ENCODE peak calls at places on chromosomes 13 and 19, in six cellular contexts. One of them, this sample, is unnamed.
A peak's percentile ranks its signal among the peaks of the same experiment; 100 is the strongest.

GRCh38 chr13:84126671-84127171 is 244.4 kb upstream of the SLITRK1 start:
- DNase-seq in uterus: no peak
- DNase-seq in transverse colon: no peak
- DNase-seq in neural progenitor cell: no peak
- DNase-seq in pancreas: peak; percentile 5
- DNase-seq in fibroblast of lung: peak; percentile 21
- DNase-seq in this sample: peak; percentile 51

GRCh38 chr13:80458546-80458945 is 117.6 kb upstream of the SPRY2 start:
- DNase-seq in uterus: no peak
- DNase-seq in transverse colon: no peak
- DNase-seq in neural progenitor cell: no peak
- DNase-seq in pancreas: no peak
- DNase-seq in fibroblast of lung: no peak
- DNase-seq in this sample: no peak

GRCh38 chr19:32404939-32405430 is 585 bp upstream of the DPY19L3 start:
- DNase-seq in uterus: peak; percentile 56
- DNase-seq in transverse colon: peak; percentile 57
- DNase-seq in neural progenitor cell: peak; percentile 84
- DNase-seq in pancreas: peak; percentile 74
- DNase-seq in fibroblast of lung: peak; percentile 41
- DNase-seq in this sample: peak; percentile 61

GRCh38 chr13:98942997-98943396 is 34.9 kb downstream of the DOCK9 start:
- DNase-seq in uterus: no peak
- DNase-seq in transverse colon: no peak
- DNase-seq in neural progenitor cell: no peak
- DNase-seq in pancreas: no peak
- DNase-seq in fibroblast of lung: no peak
- DNase-seq in this sample: no peak

GRCh38 chr13:24223341-24224231 is 63.1 kb downstream of the SPATA13 start:
- DNase-seq in uterus: no peak
- DNase-seq in transverse colon: no peak
- DNase-seq in neural progenitor cell: no peak
- DNase-seq in pancreas: no peak
- DNase-seq in fibroblast of lung: no peak
- DNase-seq in this sample: no peak

GRCh38 chr19:18317998-18318800 is 4.7 kb downstream of the LSM4 start:
- DNase-seq in uterus: no peak
- DNase-seq in transverse colon: peak; percentile 49
- DNase-seq in neural progenitor cell: no peak
- DNase-seq in pancreas: no peak
- DNase-seq in fibroblast of lung: no peak
- DNase-seq in this sample: no peak

GRCh38 chr19:35408284-35409171 is 37.7 kb downstream of the GPR42 start:
- DNase-seq in uterus: no peak
- DNase-seq in transverse colon: no peak
- DNase-seq in neural progenitor cell: no peak
- DNase-seq in pancreas: no peak
- DNase-seq in fibroblast of lung: no peak
- DNase-seq in this sample: no peak

GRCh38 chr13:75437582-75438318 is 44.2 kb downstream of the TBC1D4 start:
- DNase-seq in uterus: no peak
- DNase-seq in transverse colon: no peak
- DNase-seq in neural progenitor cell: peak; percentile 18
- DNase-seq in pancreas: no peak
- DNase-seq in fibroblast of lung: peak; percentile 57
- DNase-seq in this sample: peak; percentile 71

GRCh38 chr13:23674795-23675640 is 104.8 kb downstream of the TNFRSF19 start:
- DNase-seq in uterus: no peak
- DNase-seq in transverse colon: no peak
- DNase-seq in neural progenitor cell: no peak
- DNase-seq in pancreas: no peak
- DNase-seq in fibroblast of lung: peak; percentile 90
- DNase-seq in this sample: no peak

GRCh38 chr13:39062004-39062403 is 23.7 kb downstream of the NHLRC3 start:
- DNase-seq in uterus: no peak
- DNase-seq in transverse colon: no peak
- DNase-seq in neural progenitor cell: no peak
- DNase-seq in pancreas: no peak
- DNase-seq in fibroblast of lung: no peak
- DNase-seq in this sample: no peak

GRCh38 chr13:48304132-48304876 is 753 bp downstream of the RB1 start:
- DNase-seq in uterus: no peak
- DNase-seq in transverse colon: peak; percentile 57
- DNase-seq in neural progenitor cell: peak; percentile 59
- DNase-seq in pancreas: peak; percentile 26
- DNase-seq in fibroblast of lung: peak; percentile 64
- DNase-seq in this sample: peak; percentile 49

GRCh38 chr19:16200038-16200775 is 2.5 kb downstream of the AP1M1 start:
- DNase-seq in uterus: no peak
- DNase-seq in transverse colon: no peak
- DNase-seq in neural progenitor cell: no peak
- DNase-seq in pancreas: no peak
- DNase-seq in fibroblast of lung: no peak
- DNase-seq in this sample: peak; percentile 80

GRCh38 chr13:60303166-60303565 is 93.9 kb upstream of the TDRD3 start:
- DNase-seq in uterus: no peak
- DNase-seq in transverse colon: no peak
- DNase-seq in neural progenitor cell: no peak
- DNase-seq in pancreas: no peak
- DNase-seq in fibroblast of lung: no peak
- DNase-seq in this sample: no peak

GRCh38 chr13:91216928-91217700 is 130.4 kb upstream of the MIR17HG start:
- DNase-seq in uterus: no peak
- DNase-seq in transverse colon: no peak
- DNase-seq in neural progenitor cell: peak; percentile 97
- DNase-seq in pancreas: no peak
- DNase-seq in fibroblast of lung: no peak
- DNase-seq in this sample: no peak

GRCh38 chr19:47541507-47541906 is 26.6 kb upstream of the NAPA start:
- DNase-seq in uterus: no peak
- DNase-seq in transverse colon: no peak
- DNase-seq in neural progenitor cell: no peak
- DNase-seq in pancreas: no peak
- DNase-seq in fibroblast of lung: no peak
- DNase-seq in this sample: peak; percentile 40

GRCh38 chr19:8371011-8371804 is 7.3 kb downstream of the ANGPTL4 start:
- DNase-seq in uterus: no peak
- DNase-seq in transverse colon: no peak
- DNase-seq in neural progenitor cell: no peak
- DNase-seq in pancreas: peak; percentile 30
- DNase-seq in fibroblast of lung: no peak
- DNase-seq in this sample: no peak

GRCh38 chr19:13689050-13689449 is 75.3 kb upstream of the MRI1 start:
- DNase-seq in uterus: no peak
- DNase-seq in transverse colon: no peak
- DNase-seq in neural progenitor cell: peak; percentile 43
- DNase-seq in pancreas: no peak
- DNase-seq in fibroblast of lung: peak; percentile 25
- DNase-seq in this sample: peak; percentile 20

GRCh38 chr19:39093761-39094160 is 9.6 kb downstream of the ACP7 start:
- DNase-seq in uterus: no peak
- DNase-seq in transverse colon: no peak
- DNase-seq in neural progenitor cell: no peak
- DNase-seq in pancreas: no peak
- DNase-seq in fibroblast of lung: peak; percentile 59
- DNase-seq in this sample: peak; percentile 73

GRCh38 chr13:55673910-55674309 is 1466.8 kb upstream of the PRR20A start:
- DNase-seq in uterus: no peak
- DNase-seq in transverse colon: no peak
- DNase-seq in neural progenitor cell: no peak
- DNase-seq in pancreas: no peak
- DNase-seq in fibroblast of lung: no peak
- DNase-seq in this sample: no peak

GRCh38 chr19:4508698-4509097 is 9.6 kb downstream of the PLIN4 start:
- DNase-seq in uterus: no peak
- DNase-seq in transverse colon: no peak
- DNase-seq in neural progenitor cell: no peak
- DNase-seq in pancreas: no peak
- DNase-seq in fibroblast of lung: no peak
- DNase-seq in this sample: no peak

GRCh38 chr13:48412100-48412556 is 785 bp downstream of the LPAR6 start:
- DNase-seq in uterus: no peak
- DNase-seq in transverse colon: no peak
- DNase-seq in neural progenitor cell: no peak
- DNase-seq in pancreas: no peak
- DNase-seq in fibroblast of lung: peak; percentile 36
- DNase-seq in this sample: no peak

GRCh38 chr19:19860756-19861390 is 4.8 kb upstream of the ZNF253 start:
- DNase-seq in uterus: no peak
- DNase-seq in transverse colon: no peak
- DNase-seq in neural progenitor cell: peak; percentile 75
- DNase-seq in pancreas: no peak
- DNase-seq in fibroblast of lung: peak; percentile 3
- DNase-seq in this sample: peak; percentile 48

GRCh38 chr13:110705826-110706569 is at the start of gene CARS2:
- DNase-seq in uterus: peak; percentile 97
- DNase-seq in transverse colon: peak; percentile 98
- DNase-seq in neural progenitor cell: peak; percentile 97
- DNase-seq in pancreas: peak; percentile 98
- DNase-seq in fibroblast of lung: peak; percentile 96
- DNase-seq in this sample: peak; percentile 96
- TF ChIP-seq CTCF in uterus: no peak
- TF ChIP-seq CTCF in transverse colon: no peak
- TF ChIP-seq CTCF in neural progenitor cell: no peak
- TF ChIP-seq CTCF in pancreas: no peak
- TF ChIP-seq CTCF in fibroblast of lung: no peak
- TF ChIP-seq CTCF in this sample: no peak

DNA sequence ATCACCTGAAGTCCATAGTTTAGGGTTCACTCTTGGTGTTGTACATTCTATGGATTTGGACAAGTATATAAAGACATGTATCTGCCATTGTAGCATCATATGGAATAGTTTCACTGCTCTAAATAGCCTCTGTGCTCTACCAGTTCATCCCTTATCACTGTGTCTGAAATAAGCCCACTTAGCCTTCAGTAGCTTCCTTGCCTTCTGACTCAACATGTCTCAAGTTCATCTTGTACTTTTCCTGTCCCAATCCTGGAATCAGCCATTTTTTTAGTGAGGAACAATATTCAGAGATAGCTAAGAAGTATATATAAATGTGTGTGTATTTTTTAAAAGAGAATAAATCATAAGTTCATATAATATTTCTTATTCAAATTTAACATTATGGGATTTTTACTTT is 79.2 kb downstream of the DHRS12 start:
- DNase-seq in uterus: no peak
- DNase-seq in transverse colon: no peak
- DNase-seq in neural progenitor cell: no peak
- DNase-seq in pancreas: no peak
- DNase-seq in fibroblast of lung: no peak
- DNase-seq in this sample: no peak
- H3K4me1 ChIP-seq in uterus: peaks cover 3% of the 10 kb centered on the region
- H3K4me1 ChIP-seq in transverse colon: no peaks in the 10 kb centered on the region
- H3K4me1 ChIP-seq in neural progenitor cell: no peaks in the 10 kb centered on the region
- H3K4me1 ChIP-seq in pancreas: peaks cover 47% of the 10 kb centered on the region
- H3K4me1 ChIP-seq in fibroblast of lung: peaks cover 10% of the 10 kb centered on the region
- H3K4me1 ChIP-seq in this sample: no peaks in the 10 kb centered on the region

GRCh38 chr19:533485-534058 is 2.0 kb downstream of the CDC34 start:
- DNase-seq in uterus: no peak
- DNase-seq in transverse colon: no peak
- DNase-seq in neural progenitor cell: no peak
- DNase-seq in pancreas: no peak
- DNase-seq in fibroblast of lung: no peak
- DNase-seq in this sample: no peak

GRCh38 chr19:531753-532571 is at the start of gene CDC34:
- DNase-seq in uterus: peak; percentile 31
- DNase-seq in transverse colon: peak; percentile 26
- DNase-seq in neural progenitor cell: peak; percentile 49
- DNase-seq in pancreas: no peak
- DNase-seq in fibroblast of lung: no peak
- DNase-seq in this sample: peak; percentile 49

GRCh38 chr19:532578-533484 is 1.3 kb downstream of the CDC34 start:
- DNase-seq in uterus: peak; percentile 76
- DNase-seq in transverse colon: peak; percentile 68
- DNase-seq in neural progenitor cell: peak; percentile 86
- DNase-seq in pancreas: peak; percentile 84
- DNase-seq in fibroblast of lung: peak; percentile 58
- DNase-seq in this sample: peak; percentile 65

GRCh38 chr19:531009-531752 is 379 bp upstream of the CDC34 start:
- DNase-seq in uterus: peak; percentile 73
- DNase-seq in transverse colon: peak; percentile 90
- DNase-seq in neural progenitor cell: peak; percentile 97
- DNase-seq in pancreas: peak; percentile 91
- DNase-seq in fibroblast of lung: peak; percentile 67
- DNase-seq in this sample: peak; percentile 91

DNA sequence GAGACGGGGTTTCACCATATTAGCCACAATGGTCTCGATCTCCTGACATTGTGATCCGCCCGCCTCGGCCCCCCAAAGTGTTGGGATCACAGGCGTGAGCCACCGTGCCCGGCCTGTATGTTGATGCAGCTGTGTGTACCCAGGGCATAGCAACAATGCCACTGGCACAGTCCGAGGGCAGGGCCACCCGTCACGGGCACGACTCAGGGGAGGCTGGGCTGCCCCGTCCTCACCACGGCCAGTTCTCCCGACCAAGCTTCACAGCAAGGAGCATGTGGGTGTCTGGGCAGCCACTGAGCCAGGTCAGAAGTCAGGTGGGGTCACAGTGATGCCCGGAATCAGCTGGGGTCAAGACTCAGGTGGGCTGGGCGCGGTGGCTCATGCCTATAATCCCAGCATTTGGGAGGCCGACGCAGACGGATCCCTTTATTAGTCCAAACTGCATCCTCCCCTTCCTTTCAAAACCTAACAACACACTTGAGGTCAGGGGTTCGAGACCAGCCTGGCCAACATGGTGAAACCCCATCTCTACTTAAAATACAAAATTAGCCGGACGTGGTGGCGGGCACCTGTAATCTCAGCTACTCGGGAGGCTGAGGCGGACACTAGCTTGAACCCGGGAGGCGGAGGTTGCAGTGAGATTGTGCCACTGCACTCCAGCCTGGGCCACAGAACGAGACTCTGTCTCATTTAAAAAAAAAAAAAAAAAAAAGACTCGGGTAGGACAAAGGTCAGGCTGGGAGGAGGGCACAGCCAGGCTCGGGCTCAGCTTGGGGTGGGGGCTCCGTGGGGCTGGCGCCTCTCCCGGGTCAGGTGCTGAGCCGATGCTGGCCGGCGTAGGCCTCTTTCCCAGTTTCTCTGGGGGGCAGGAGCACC is 1.2 kb upstream of the CDC34 start:
- DNase-seq in uterus: peak; percentile 28
- DNase-seq in transverse colon: peak; percentile 9
- DNase-seq in neural progenitor cell: no peak
- DNase-seq in pancreas: no peak
- DNase-seq in fibroblast of lung: no peak
- DNase-seq in this sample: no peak
- H3K27ac ChIP-seq in uterus: peak overlapping the region; percentile 93
- H3K27ac ChIP-seq in transverse colon: peak overlapping the region; percentile 99
- H3K27ac ChIP-seq in neural progenitor cell: peak overlapping the region; percentile 88
- H3K27ac ChIP-seq in pancreas: peak overlapping the region; percentile 77
- H3K27ac ChIP-seq in fibroblast of lung: no peak overlapping the region
- H3K27ac ChIP-seq in this sample: peak overlapping the region; percentile 93

DNA sequence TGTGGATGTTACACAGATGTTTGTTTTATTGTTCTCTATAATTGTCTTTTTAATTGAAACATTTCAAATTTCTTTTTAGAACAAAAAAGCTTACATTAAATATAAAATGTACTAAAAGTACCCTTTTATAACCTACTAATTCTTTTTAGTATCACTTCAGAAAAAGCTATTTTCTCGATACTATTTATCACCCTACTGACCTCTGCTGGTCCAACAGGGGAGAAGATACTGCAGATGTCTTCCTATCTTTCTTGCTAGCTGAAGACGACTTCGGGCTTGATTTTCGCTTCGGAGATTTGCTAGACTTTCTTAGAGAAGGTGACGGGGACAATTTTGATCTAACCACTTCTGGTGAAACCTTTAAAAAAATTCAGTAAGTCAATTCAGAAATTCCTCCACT is 42.4 kb downstream of the ZC3H13 start:
- DNase-seq in uterus: no peak
- DNase-seq in transverse colon: no peak
- DNase-seq in neural progenitor cell: peak; percentile 40
- DNase-seq in pancreas: no peak
- DNase-seq in fibroblast of lung: no peak
- DNase-seq in this sample: no peak
- TF ChIP-seq CTCF in uterus: no peak
- TF ChIP-seq CTCF in transverse colon: no peak
- TF ChIP-seq CTCF in neural progenitor cell: peak; percentile 64
- TF ChIP-seq CTCF in pancreas: no peak
- TF ChIP-seq CTCF in fibroblast of lung: peak; percentile 35
- TF ChIP-seq CTCF in this sample: peak; percentile 30

This sample was measured in cardiac muscle cell.